ENCODE peak calls at places on chromosome 12, in ten cellular contexts. Q is gastrocnemius medialis, B is AG10803, X is cardiac fibroblast, V is epithelial cell of esophagus, C is H9, N is neural crest cell, S is PC-9, M is Calu3, E is cardiac muscle cell. Y is an unnamed sample.
A peak's percentile ranks its signal among the peaks of the same experiment; 100 is the strongest.

GRCh38 chr12:124636138-124636968 is 68.9 kb upstream of the NCOR2 start:
- DNase-seq in Q (peak; percentile 36), B (peak; percentile 40), X (peak; percentile 87), V (peak; percentile 83), C (no peak), N (no peak), S (no peak), M (peak; percentile 65), E (no peak), Y (no peak)

GRCh38 chr12:27589419-27589818 is 65.4 kb downstream of the PPFIBP1 start:
- DNase-seq in Q (no peak), B (no peak), X (no peak), V (peak; percentile 87), C (no peak), N (no peak), S (no peak), M (no peak), E (no peak), Y (no peak)

GRCh38 chr12:131619736-131620506 is 91.0 kb upstream of the SFSWAP start:
- DNase-seq in Q (no peak), B (no peak), X (no peak), V (no peak), C (no peak), N (no peak), S (no peak), M (no peak), E (no peak), Y (no peak)

GRCh38 chr12:64685076-64685475 is 74.1 kb downstream of the GNS start:
- DNase-seq in Q (no peak), B (no peak), X (no peak), V (no peak), C (no peak), N (no peak), S (no peak), M (no peak), E (no peak), Y (no peak)

GRCh38 chr12:112524676-112525425 is 106.1 kb downstream of the PTPN11 start:
- DNase-seq in Q (no peak), B (peak; percentile 7), X (peak; percentile 50), V (peak; percentile 67), C (peak; percentile 51), N (no peak), S (peak; percentile 80), M (peak; percentile 79), E (no peak), Y (no peak)

GRCh38 chr12:109765493-109765810 is 51.8 kb downstream of the FAM222A start:
- DNase-seq in Q (no peak), B (no peak), X (no peak), V (no peak), C (no peak), N (no peak), S (no peak), M (no peak), E (no peak), Y (no peak)

GRCh38 chr12:28998662-28999120 is 150.4 kb upstream of the FAR2 start:
- DNase-seq in Q (no peak), B (peak; percentile 47), X (peak; percentile 67), V (peak; percentile 44), C (no peak), N (no peak), S (peak; percentile 35), M (peak; percentile 31), E (peak; percentile 2), Y (no peak)

GRCh38 chr12:4960547-4960946 is 50.8 kb downstream of the KCNA1 start:
- DNase-seq in Q (no peak), B (no peak), X (no peak), V (no peak), C (no peak), N (no peak), S (no peak), M (no peak), E (peak; percentile 51), Y (no peak)

GRCh38 chr12:78245111-78245510 is 414.4 kb downstream of the NAV3 start:
- DNase-seq in Q (no peak), B (no peak), X (no peak), V (no peak), C (no peak), N (no peak), S (no peak), M (no peak), E (no peak), Y (no peak)

GRCh38 chr12:79373896-79374499 is 316.8 kb downstream of the PAWR start:
- DNase-seq in Q (no peak), B (peak; percentile 16), X (peak; percentile 38), V (peak; percentile 41), C (no peak), N (peak; percentile 53), S (peak; percentile 33), M (peak; percentile 72), E (peak; percentile 57), Y (peak; percentile 52)

GRCh38 chr12:124369901-124370378 is 75.0 kb downstream of the RFLNA start:
- DNase-seq in Q (no peak), B (no peak), X (no peak), V (no peak), C (no peak), N (no peak), S (no peak), M (no peak), E (no peak), Y (no peak)

GRCh38 chr12:123938679-123939480 is 33.8 kb downstream of the CCDC92 start:
- DNase-seq in Q (no peak), B (no peak), X (no peak), V (no peak), C (peak; percentile 76), N (peak; percentile 23), S (no peak), M (peak; percentile 26), E (peak; percentile 32), Y (peak; percentile 35)

GRCh38 chr12:2179953-2180736 is 127.4 kb downstream of the CACNA1C start:
- DNase-seq in Q (no peak), B (peak; percentile 92), X (peak; percentile 92), V (peak; percentile 27), C (no peak), N (no peak), S (no peak), M (no peak), E (no peak), Y (no peak)

GRCh38 chr12:43957732-43958131 is 121.9 kb downstream of the TMEM117 start:
- DNase-seq in Q (no peak), B (peak; percentile 69), X (peak; percentile 75), V (peak; percentile 70), C (no peak), N (peak; percentile 10), S (peak; percentile 10), M (peak; percentile 25), E (peak; percentile 35), Y (peak; percentile 24)

GRCh38 chr12:9123741-9124140 is 8.0 kb upstream of the A2M start:
- DNase-seq in Q (no peak), B (no peak), X (no peak), V (no peak), C (no peak), N (no peak), S (no peak), M (no peak), E (no peak), Y (no peak)

GRCh38 chr12:90520002-90520734 is 434.8 kb downstream of the CCER1 start:
- DNase-seq in Q (no peak), B (no peak), X (no peak), V (no peak), C (no peak), N (no peak), S (no peak), M (no peak), E (no peak), Y (no peak)

GRCh38 chr12:121202407-121203355 is 7.2 kb upstream of the P2RX4 start:
- DNase-seq in Q (no peak), B (no peak), X (no peak), V (no peak), C (no peak), N (no peak), S (no peak), M (no peak), E (no peak), Y (no peak)

GRCh38 chr12:44874981-44875416 is 1.1 kb downstream of the NELL2 start:
- DNase-seq in Q (no peak), B (no peak), X (no peak), V (no peak), C (peak; percentile 57), N (no peak), S (no peak), M (no peak), E (no peak), Y (peak; percentile 17)

GRCh38 chr12:92558806-92559205 is 144.0 kb upstream of the PLEKHG7 start:
- DNase-seq in Q (no peak), B (no peak), X (peak; percentile 46), V (peak; percentile 44), C (no peak), N (no peak), S (no peak), M (no peak), E (no peak), Y (no peak)

GRCh38 chr12:66555113-66555512 is 123.8 kb downstream of the GRIP1 start:
- DNase-seq in Q (no peak), B (no peak), X (no peak), V (peak; percentile 27), C (no peak), N (no peak), S (no peak), M (peak; percentile 30), E (no peak), Y (no peak)
- TF ChIP-seq CTCF in Q (no peak), B (no peak), X (no peak), V (no peak), C (peak; percentile 32), N (no peak), S (peak; percentile 22), M (peak; percentile 26), E (no peak), Y (no peak)

GRCh38 chr12:33605776-33606175 is 166.2 kb upstream of the SYT10 start:
- DNase-seq in Q (no peak), B (no peak), X (peak; percentile 59), V (peak; percentile 61), C (no peak), N (no peak), S (no peak), M (peak; percentile 23), E (peak; percentile 46), Y (no peak)
- TF ChIP-seq CTCF in Q (no peak), B (no peak), X (peak; percentile 49), V (peak; percentile 66), C (peak; percentile 67), N (peak; percentile 72), S (peak; percentile 56), M (peak; percentile 29), E (peak; percentile 34), Y (peak; percentile 35)

GRCh38 chr12:76586764-76587395 is 27.3 kb upstream of the OSBPL8 start:
- DNase-seq in Q (no peak), B (peak; percentile 75), X (peak; percentile 76), V (peak; percentile 67), C (no peak), N (peak; percentile 13), S (peak; percentile 10), M (peak; percentile 41), E (peak; percentile 38), Y (peak; percentile 5)
- TF ChIP-seq CTCF in Q (peak; percentile 71), B (peak; percentile 78), X (peak; percentile 74), V (peak; percentile 65), C (peak; percentile 71), N (peak; percentile 81), S (peak; percentile 82), M (peak; percentile 40), E (peak; percentile 68), Y (peak; percentile 55)

DNA sequence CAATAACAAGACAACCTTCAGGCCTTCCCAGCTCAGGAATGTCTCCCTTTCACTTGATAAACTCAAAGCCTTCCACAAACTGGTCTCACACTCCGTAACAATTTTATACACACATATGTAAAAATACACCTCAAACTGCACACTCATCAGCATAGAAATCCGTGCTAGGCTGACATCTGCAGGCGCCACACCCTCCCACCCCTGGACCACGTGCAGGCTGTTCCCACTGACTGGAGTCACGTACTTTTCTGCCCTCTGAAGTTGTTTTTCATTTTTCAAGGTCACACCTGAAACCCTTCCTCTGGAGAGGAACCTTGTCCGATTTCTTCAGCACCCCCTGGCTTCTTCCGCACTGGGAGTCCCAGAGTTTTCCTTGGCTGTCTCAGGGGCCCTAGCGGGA is 27.6 kb downstream of the FBXO21 start:
- DNase-seq in Q (no peak), B (no peak), X (no peak), V (no peak), C (no peak), N (no peak), S (no peak), M (no peak), E (no peak), Y (no peak)
- TF ChIP-seq CTCF in Q (no peak), B (no peak), X (no peak), V (no peak), C (no peak), N (no peak), S (no peak), M (no peak), E (no peak), Y (no peak)